ENCODE peak calls at places on chromosome 18, in eight cellular contexts. N is upper lobe of left lung, Y is neural crest cell, J is fibroblast of pulmonary artery, V is A549, P is AG10803, O is tibial artery, G is IMR-90. H is an unnamed sample.

GRCh38 chr18:14221689-14222088 is 89.5 kb upstream of the ZNF519 start:
- DNase-seq in Y (no peak), O (no peak), V (no peak), J (no peak), G (no peak), P (no peak), N (no peak), H (no peak)

GRCh38 chr18:22311301-22311700 is 106.4 kb downstream of the CTAGE1 start:
- DNase-seq in J (peak), P (peak), V (no peak), N (no peak), O (no peak), G (peak), Y (no peak), H (no peak)

GRCh38 chr18:9901377-9901776 is 12.4 kb upstream of the VAPA start:
- DNase-seq in N (no peak), J (peak), G (no peak), P (no peak), Y (no peak), V (no peak), O (no peak), H (no peak)

GRCh38 chr18:36428431-36429029 is 131.0 kb downstream of the FHOD3 start:
- DNase-seq in Y (no peak), J (no peak), V (no peak), O (no peak), P (no peak), N (no peak), G (no peak), H (no peak)

GRCh38 chr18:79595876-79596374 is 83.7 kb upstream of the CTDP1 start:
- DNase-seq in G (no peak), V (no peak), Y (no peak), O (no peak), J (no peak), P (no peak), N (no peak), H (no peak)

GRCh38 chr18:50186385-50186784 is 8.6 kb downstream of the MYO5B start:
- DNase-seq in J (no peak), N (no peak), O (no peak), V (no peak), Y (no peak), G (no peak), P (no peak), H (no peak)

GRCh38 chr18:21672868-21673267 is 31.7 kb downstream of the ABHD3 start:
- DNase-seq in Y (no peak), V (peak), O (no peak), J (no peak), N (no peak), G (peak), P (peak), H (peak)

GRCh38 chr18:22504665-22505064 is 87.0 kb upstream of the CTAGE1 start:
- DNase-seq in O (no peak), P (peak), G (peak), V (peak), N (no peak), J (no peak), Y (no peak), H (no peak)

GRCh38 chr18:505483-506122 is 5.1 kb upstream of the COLEC12 start:
- DNase-seq in O (no peak), P (no peak), N (no peak), Y (no peak), V (no peak), J (no peak), G (no peak), H (no peak)

GRCh38 chr18:11676867-11677266 is 12.2 kb upstream of the GNAL start:
- DNase-seq in P (no peak), V (peak), O (no peak), N (no peak), J (peak), G (peak), Y (no peak), H (no peak)

GRCh38 chr18:12278153-12278764 is 24.1 kb downstream of the CIDEA start:
- DNase-seq in V (no peak), G (peak), N (no peak), O (no peak), P (no peak), J (peak), Y (no peak), H (no peak)

GRCh38 chr18:48975817-48976649 is 25.3 kb upstream of the SMAD7 start:
- DNase-seq in V (peak), O (no peak), J (peak), P (peak), G (peak), N (peak), Y (peak), H (peak)

GRCh38 chr18:2100694-2101213 is 470.6 kb downstream of the METTL4 start:
- DNase-seq in J (no peak), P (no peak), V (no peak), Y (no peak), N (no peak), O (no peak), G (no peak), H (no peak)

GRCh38 chr18:54743596-54743995 is 84.7 kb upstream of the RAB27B start:
- DNase-seq in O (no peak), J (no peak), P (no peak), Y (no peak), V (no peak), G (no peak), N (no peak), H (no peak)

GRCh38 chr18:5137261-5137660 is 59.8 kb downstream of the AKAIN1 start:
- DNase-seq in P (no peak), J (no peak), O (no peak), N (no peak), Y (no peak), G (no peak), V (no peak), H (no peak)

GRCh38 chr18:26656944-26657536 is 108.7 kb upstream of the KCTD1 start:
- DNase-seq in J (peak), O (peak), N (peak), V (peak), G (peak), Y (peak), P (peak), H (peak)

GRCh38 chr18:811192-812122 is 585 bp downstream of the YES1 start:
- DNase-seq in J (peak), O (peak), G (peak), V (no peak), Y (no peak), P (peak), N (peak), H (no peak)

GRCh38 chr18:59540819-59541218 is 156.4 kb downstream of the CCBE1 start:
- DNase-seq in O (no peak), V (no peak), P (peak), Y (no peak), N (no peak), G (peak), J (peak), H (no peak)

GRCh38 chr18:49206717-49207116 is 253.7 kb downstream of the DYM start:
- DNase-seq in V (no peak), J (peak), O (no peak), G (peak), P (peak), N (no peak), Y (no peak), H (no peak)

GRCh38 chr18:2529154-2529553 is 42.2 kb downstream of the METTL4 start:
- DNase-seq in N (no peak), O (no peak), J (peak), V (peak), G (peak), Y (no peak), P (peak), H (no peak)

GRCh38 chr18:55320399-55321255 is 267.4 kb downstream of the TCF4 start:
- DNase-seq in V (no peak), N (no peak), G (peak), Y (no peak), O (no peak), P (peak), J (no peak), H (no peak)

GRCh38 chr18:67935638-67936037 is 419.1 kb upstream of the DSEL start:
- DNase-seq in P (no peak), V (no peak), O (no peak), J (no peak), N (no peak), G (no peak), Y (no peak), H (no peak)

GRCh38 chr18:9907867-9908266 is 5.9 kb upstream of the VAPA start:
- DNase-seq in V (no peak), J (no peak), Y (no peak), G (no peak), P (no peak), N (no peak), O (no peak), H (peak)

GRCh38 chr18:39801848-39802247 is 2153.2 kb upstream of the PIK3C3 start:
- DNase-seq in O (no peak), J (no peak), N (no peak), P (no peak), G (no peak), Y (no peak), V (peak), H (no peak)

GRCh38 chr18:41695441-41695840 is 259.6 kb upstream of the PIK3C3 start:
- DNase-seq in V (no peak), G (no peak), N (no peak), J (no peak), Y (no peak), P (no peak), O (no peak), H (no peak)

GRCh38 chr18:41687138-41687537 is 267.9 kb upstream of the PIK3C3 start:
- DNase-seq in O (no peak), Y (no peak), V (no peak), J (no peak), N (no peak), G (no peak), P (no peak), H (no peak)

GRCh38 chr18:41690332-41691110 is 264.5 kb upstream of the PIK3C3 start:
- DNase-seq in G (no peak), J (peak), V (no peak), Y (no peak), N (no peak), P (no peak), O (no peak), H (no peak)
- TF ChIP-seq CTCF in G (no peak), J (no peak), V (no peak), Y (no peak), N (no peak), P (no peak), O (no peak), H (no peak)

DNA sequence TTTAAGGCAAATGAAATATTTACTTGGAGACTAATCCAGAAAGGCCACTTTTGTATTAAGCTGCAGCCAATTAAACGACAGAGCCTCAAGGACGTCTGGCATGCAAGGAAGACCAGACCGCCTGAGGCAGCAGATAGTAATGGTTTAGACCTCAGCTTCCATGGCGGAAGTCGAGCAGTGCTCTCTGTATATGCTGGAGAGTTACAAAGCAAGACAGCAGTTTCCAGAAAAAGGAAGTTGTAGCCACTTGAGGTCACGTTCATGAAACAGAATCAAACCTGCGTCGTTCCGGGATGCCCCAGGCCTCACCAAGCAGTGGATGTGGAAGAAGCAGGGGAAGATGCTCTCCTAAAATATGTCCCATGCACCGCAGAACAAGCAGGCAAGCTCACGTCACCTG is 142.0 kb downstream of the PTGR3 start:
- DNase-seq in V (no peak), O (no peak), Y (no peak), N (peak), J (no peak), P (no peak), G (no peak), H (no peak)
- TF ChIP-seq CTCF in V (no peak), O (no peak), Y (no peak), N (no peak), J (no peak), P (no peak), G (no peak), H (no peak)

DNA sequence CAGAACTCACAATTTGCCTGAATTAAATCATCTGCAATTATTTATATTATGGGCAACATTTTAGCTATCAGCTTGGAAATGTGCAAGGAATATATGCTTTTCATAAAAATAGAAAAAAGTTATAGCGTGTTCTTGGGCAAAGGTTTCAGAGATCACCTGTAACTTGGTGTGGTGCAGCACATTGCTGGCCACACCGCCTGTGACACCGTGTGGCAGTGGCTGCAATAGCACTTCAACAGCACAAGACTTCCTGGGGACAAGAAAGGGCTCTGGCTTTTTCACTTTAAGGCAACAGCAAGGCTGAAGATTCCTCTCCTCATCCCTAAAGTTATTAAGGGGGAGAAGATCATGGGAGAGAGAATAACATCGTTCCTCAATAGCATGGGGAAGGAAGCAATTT is 14.8 kb upstream of the SERPINB3 start:
- DNase-seq in P (no peak), G (no peak), Y (no peak), O (no peak), J (no peak), V (peak), N (peak), H (no peak)
- TF ChIP-seq CTCF in P (peak), G (no peak), Y (peak), O (no peak), J (no peak), V (no peak), N (no peak), H (no peak)

DNA sequence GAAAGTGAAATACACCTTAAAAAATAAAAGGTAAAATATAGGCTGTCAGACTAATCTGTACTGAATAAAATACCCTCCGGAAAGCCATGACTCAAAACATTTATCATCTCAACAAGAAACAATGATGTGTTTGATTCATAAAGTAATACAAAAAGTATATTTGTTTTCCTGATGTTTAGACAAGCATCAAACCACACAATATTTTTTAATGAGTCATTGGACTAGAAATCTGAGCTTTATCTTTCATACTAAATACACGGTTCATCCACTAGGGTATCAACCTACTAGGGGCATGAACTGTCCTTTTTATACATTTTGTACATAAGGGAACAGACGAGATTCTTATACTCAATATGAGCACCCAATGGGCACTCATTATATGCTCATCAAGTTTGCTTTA is 31.3 kb downstream of the CD226 start:
- DNase-seq in N (no peak), O (no peak), J (no peak), P (no peak), G (peak), Y (no peak), V (peak), H (no peak)
- TF ChIP-seq CTCF in N (no peak), O (no peak), J (no peak), P (no peak), G (peak), Y (no peak), V (no peak), H (no peak)

DNA sequence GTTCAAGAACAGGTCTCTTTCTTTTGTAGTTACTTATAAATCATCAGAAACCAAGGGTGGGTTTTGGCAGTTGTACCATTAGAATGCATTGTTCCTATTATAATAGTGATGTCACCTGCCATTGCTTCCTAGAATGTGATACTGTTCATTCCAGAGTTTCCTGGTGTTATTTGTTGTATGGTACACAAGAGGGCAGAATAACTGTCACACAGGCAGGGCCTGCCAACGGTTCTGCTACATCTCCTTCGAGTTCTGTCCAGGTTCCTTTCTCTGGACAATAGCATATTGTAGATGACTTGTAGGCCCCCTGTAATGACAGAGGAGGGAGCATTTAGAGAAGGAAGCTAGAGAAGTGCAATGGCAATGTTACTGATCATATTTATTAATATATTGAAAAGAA is 98.3 kb downstream of the KLHL14 start:
- DNase-seq in J (no peak), Y (no peak), P (no peak), N (no peak), V (peak), G (no peak), O (no peak), H (no peak)
- TF ChIP-seq CTCF in J (no peak), Y (peak), P (peak), N (no peak), V (no peak), G (no peak), O (no peak), H (no peak)

DNA sequence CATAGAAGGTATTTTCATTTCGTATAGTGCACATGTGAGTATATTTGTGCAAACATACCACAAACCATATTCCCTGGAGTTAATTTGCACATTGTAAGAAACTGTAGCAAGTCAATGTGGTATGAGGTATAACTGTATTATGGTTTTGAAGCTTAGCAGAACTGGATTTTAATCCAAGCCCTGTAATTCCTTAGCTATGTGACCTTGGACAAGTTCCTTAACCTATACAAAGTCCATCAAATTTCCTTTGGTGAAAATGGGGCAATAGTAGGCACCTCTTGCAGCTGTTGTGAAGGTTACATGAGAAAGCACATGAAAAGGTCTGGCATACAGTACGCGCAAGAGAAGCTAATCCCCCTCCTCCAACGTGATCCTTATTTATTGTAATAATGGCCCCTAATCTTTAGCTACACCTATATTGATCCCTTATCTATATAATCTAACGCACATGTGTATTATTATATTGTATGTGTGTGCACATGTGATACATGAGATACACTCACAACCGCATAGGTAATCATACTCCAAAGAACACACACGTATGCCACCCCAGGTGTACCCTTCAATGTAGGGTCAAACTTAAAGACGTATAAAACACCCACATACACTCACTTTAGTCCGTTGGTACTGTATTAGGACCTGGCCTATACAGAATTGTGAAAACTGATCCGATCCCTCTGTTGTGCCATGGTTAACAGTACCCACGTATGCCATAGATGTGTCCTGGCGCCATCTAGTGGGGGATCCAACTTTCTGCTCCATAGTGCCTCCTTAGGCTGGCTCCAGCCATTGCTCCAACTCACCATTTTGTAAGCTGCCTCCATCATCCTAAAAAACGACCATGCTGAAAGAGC is 402.9 kb upstream of the SLC14A2 start:
- DNase-seq in N (peak), Y (peak), J (peak), O (peak), G (peak), P (peak), V (peak), H (peak)
- TF ChIP-seq CTCF in N (peak), Y (peak), J (no peak), O (peak), G (peak), P (peak), V (peak), H (peak)

H was measured in BE2C.